ENCODE peak calls at places on chromosome 2, in six cellular contexts. One of them, this sample, is unnamed.

GRCh38 chr2:119679526-119679837 is 481 bp downstream of the TMEM177 start:
- DNase-seq in cardiac muscle cell: no peak
- DNase-seq in mammary epithelial cell: no peak
- DNase-seq in AG09309: no peak
- DNase-seq in fibroblast of lung: no peak
- DNase-seq in tibial artery: no peak
- DNase-seq in this sample: no peak

GRCh38 chr2:67663776-67664175 is 266.6 kb downstream of the ETAA1 start:
- DNase-seq in mammary epithelial cell: no peak
- DNase-seq in fibroblast of lung: no peak
- DNase-seq in AG09309: no peak
- DNase-seq in cardiac muscle cell: no peak
- DNase-seq in tibial artery: no peak
- DNase-seq in this sample: no peak

GRCh38 chr2:21422050-21422449 is 298.3 kb downstream of the TDRD15 start:
- DNase-seq in cardiac muscle cell: no peak
- DNase-seq in tibial artery: no peak
- DNase-seq in AG09309: no peak
- DNase-seq in mammary epithelial cell: no peak
- DNase-seq in fibroblast of lung: peak; percentile 46
- DNase-seq in this sample: no peak

GRCh38 chr2:59385971-59386370 is 1144.8 kb upstream of the FANCL start:
- DNase-seq in mammary epithelial cell: no peak
- DNase-seq in AG09309: no peak
- DNase-seq in cardiac muscle cell: no peak
- DNase-seq in fibroblast of lung: no peak
- DNase-seq in tibial artery: no peak
- DNase-seq in this sample: no peak

GRCh38 chr2:99543247-99543646 is 53.4 kb upstream of the REV1 start:
- DNase-seq in tibial artery: no peak
- DNase-seq in fibroblast of lung: no peak
- DNase-seq in cardiac muscle cell: no peak
- DNase-seq in mammary epithelial cell: no peak
- DNase-seq in AG09309: no peak
- DNase-seq in this sample: no peak

GRCh38 chr2:126662623-126663022 is 6.7 kb downstream of the GYPC start:
- DNase-seq in AG09309: no peak
- DNase-seq in mammary epithelial cell: no peak
- DNase-seq in fibroblast of lung: no peak
- DNase-seq in tibial artery: no peak
- DNase-seq in cardiac muscle cell: no peak
- DNase-seq in this sample: no peak

GRCh38 chr2:177724398-177725287 is 332.1 kb downstream of the AGPS start:
- DNase-seq in mammary epithelial cell: peak; percentile 15
- DNase-seq in AG09309: peak; percentile 3
- DNase-seq in tibial artery: peak; percentile 24
- DNase-seq in fibroblast of lung: peak; percentile 58
- DNase-seq in cardiac muscle cell: peak; percentile 68
- DNase-seq in this sample: no peak

GRCh38 chr2:235614900-235615712 is 121.3 kb downstream of the AGAP1 start:
- DNase-seq in tibial artery: peak; percentile 77
- DNase-seq in mammary epithelial cell: no peak
- DNase-seq in AG09309: peak; percentile 79
- DNase-seq in cardiac muscle cell: peak; percentile 91
- DNase-seq in fibroblast of lung: peak; percentile 93
- DNase-seq in this sample: peak; percentile 89

GRCh38 chr2:119439574-119440500 is 8.2 kb downstream of the TMEM37 start:
- DNase-seq in AG09309: no peak
- DNase-seq in fibroblast of lung: no peak
- DNase-seq in cardiac muscle cell: no peak
- DNase-seq in mammary epithelial cell: no peak
- DNase-seq in tibial artery: no peak
- DNase-seq in this sample: no peak

GRCh38 chr2:64745562-64745961 is 91.8 kb upstream of the SERTAD2 start:
- DNase-seq in tibial artery: no peak
- DNase-seq in mammary epithelial cell: no peak
- DNase-seq in fibroblast of lung: no peak
- DNase-seq in AG09309: no peak
- DNase-seq in cardiac muscle cell: no peak
- DNase-seq in this sample: no peak
- H3K4me3 ChIP-seq in tibial artery: no peak overlapping the region
- H3K4me3 ChIP-seq in mammary epithelial cell: no peak overlapping the region
- H3K4me3 ChIP-seq in fibroblast of lung: no peak overlapping the region
- H3K4me3 ChIP-seq in AG09309: no peak overlapping the region
- H3K4me3 ChIP-seq in cardiac muscle cell: no peak overlapping the region
- H3K4me3 ChIP-seq in this sample: no peak overlapping the region

GRCh38 chr2:76759634-76760366 is 762.4 kb downstream of the LRRTM4 start:
- DNase-seq in fibroblast of lung: no peak
- DNase-seq in AG09309: no peak
- DNase-seq in tibial artery: no peak
- DNase-seq in mammary epithelial cell: no peak
- DNase-seq in cardiac muscle cell: no peak
- DNase-seq in this sample: no peak

GRCh38 chr2:76763276-76763675 is 758.9 kb downstream of the LRRTM4 start:
- DNase-seq in fibroblast of lung: no peak
- DNase-seq in cardiac muscle cell: no peak
- DNase-seq in AG09309: no peak
- DNase-seq in tibial artery: no peak
- DNase-seq in mammary epithelial cell: no peak
- DNase-seq in this sample: no peak

GRCh38 chr2:76760367-76760704 is 761.8 kb downstream of the LRRTM4 start:
- DNase-seq in tibial artery: no peak
- DNase-seq in cardiac muscle cell: no peak
- DNase-seq in mammary epithelial cell: no peak
- DNase-seq in fibroblast of lung: no peak
- DNase-seq in AG09309: no peak
- DNase-seq in this sample: no peak
- H3K4me3 ChIP-seq in tibial artery: no peak overlapping the region
- H3K4me3 ChIP-seq in cardiac muscle cell: no peak overlapping the region
- H3K4me3 ChIP-seq in mammary epithelial cell: no peak overlapping the region
- H3K4me3 ChIP-seq in fibroblast of lung: no peak overlapping the region
- H3K4me3 ChIP-seq in AG09309: no peak overlapping the region
- H3K4me3 ChIP-seq in this sample: no peak overlapping the region

DNA sequence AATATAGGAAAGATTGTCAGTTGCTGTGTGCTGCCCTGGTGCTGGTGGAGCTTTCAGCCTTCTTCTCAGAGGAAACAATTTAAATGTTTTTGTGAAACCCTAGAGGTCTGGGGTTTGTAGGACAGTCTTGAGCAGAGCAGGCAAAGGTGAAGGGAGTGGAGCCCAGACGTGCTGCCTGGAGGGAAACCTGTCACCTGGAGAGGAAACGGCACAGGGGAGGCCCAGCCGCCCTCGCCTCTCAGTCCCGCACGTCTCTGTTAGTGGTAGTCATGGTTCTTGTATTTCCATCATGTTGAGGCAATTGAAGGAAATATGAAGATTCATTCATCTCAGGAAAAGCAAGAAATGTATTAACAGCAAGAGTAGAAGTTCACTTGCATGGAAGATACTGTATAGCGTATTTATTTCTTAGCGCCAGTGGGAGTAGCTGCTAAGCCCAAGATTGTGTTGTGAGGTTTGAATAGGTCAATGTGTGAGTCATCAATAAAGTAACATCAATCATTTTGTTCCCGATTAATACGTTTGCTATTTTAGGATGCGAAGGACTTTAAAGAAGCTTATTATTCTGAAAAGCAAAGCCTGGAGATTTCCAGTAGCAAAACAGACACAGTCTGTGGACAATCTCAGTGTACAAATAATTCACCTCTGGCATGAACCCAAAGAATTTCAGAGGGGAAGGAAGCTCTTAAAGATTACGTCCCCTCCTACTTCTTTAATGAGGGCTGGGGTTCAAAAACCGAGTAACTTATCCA is 70.4 kb downstream of the LRRFIP1 start:
- DNase-seq in fibroblast of lung: no peak
- DNase-seq in tibial artery: no peak
- DNase-seq in AG09309: no peak
- DNase-seq in mammary epithelial cell: no peak
- DNase-seq in cardiac muscle cell: peak; percentile 57
- DNase-seq in this sample: no peak
- H3K4me3 ChIP-seq in fibroblast of lung: no peak overlapping the region
- H3K4me3 ChIP-seq in tibial artery: no peak overlapping the region
- H3K4me3 ChIP-seq in AG09309: no peak overlapping the region
- H3K4me3 ChIP-seq in mammary epithelial cell: no peak overlapping the region
- H3K4me3 ChIP-seq in cardiac muscle cell: no peak overlapping the region
- H3K4me3 ChIP-seq in this sample: no peak overlapping the region

DNA sequence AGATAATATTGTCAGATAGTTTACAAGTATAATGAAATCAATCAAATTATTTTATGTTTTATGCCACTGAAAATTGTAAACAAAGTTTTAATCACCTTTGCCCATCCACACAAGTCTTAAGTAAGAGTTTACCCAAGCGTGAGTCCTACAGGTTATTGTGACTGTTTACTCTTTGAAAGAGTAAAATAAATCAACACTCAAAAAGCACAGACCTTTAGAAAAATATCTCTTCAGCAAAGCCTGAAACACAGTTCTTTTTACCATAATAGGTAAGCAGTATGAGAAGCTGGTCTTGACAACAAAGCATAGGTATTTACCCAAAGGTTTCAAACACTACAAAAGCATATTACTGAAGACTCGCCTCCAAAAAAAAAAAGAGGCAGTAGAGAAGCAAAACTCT is 3.7 kb downstream of the ROCK2 start:
- DNase-seq in tibial artery: no peak
- DNase-seq in AG09309: no peak
- DNase-seq in mammary epithelial cell: no peak
- DNase-seq in cardiac muscle cell: no peak
- DNase-seq in fibroblast of lung: no peak
- DNase-seq in this sample: no peak
- H3K4me3 ChIP-seq in tibial artery: peak overlapping the region; percentile 100
- H3K4me3 ChIP-seq in AG09309: no peak overlapping the region
- H3K4me3 ChIP-seq in mammary epithelial cell: peak overlapping the region; percentile 92
- H3K4me3 ChIP-seq in cardiac muscle cell: no peak overlapping the region
- H3K4me3 ChIP-seq in fibroblast of lung: peak overlapping the region; percentile 72
- H3K4me3 ChIP-seq in this sample: peak overlapping the region; percentile 15

GRCh38 chr2:19026156-19026660 is 332.2 kb downstream of the OSR1 start:
- DNase-seq in cardiac muscle cell: no peak
- DNase-seq in AG09309: no peak
- DNase-seq in fibroblast of lung: no peak
- DNase-seq in tibial artery: no peak
- DNase-seq in mammary epithelial cell: peak; percentile 44
- DNase-seq in this sample: no peak

GRCh38 chr2:19021721-19022120 is 336.7 kb downstream of the OSR1 start:
- DNase-seq in fibroblast of lung: peak; percentile 47
- DNase-seq in tibial artery: no peak
- DNase-seq in AG09309: peak; percentile 91
- DNase-seq in mammary epithelial cell: no peak
- DNase-seq in cardiac muscle cell: peak; percentile 21
- DNase-seq in this sample: no peak

GRCh38 chr2:19020144-19021099 is 338.0 kb downstream of the OSR1 start:
- DNase-seq in cardiac muscle cell: no peak
- DNase-seq in mammary epithelial cell: no peak
- DNase-seq in tibial artery: no peak
- DNase-seq in fibroblast of lung: no peak
- DNase-seq in AG09309: no peak
- DNase-seq in this sample: no peak

GRCh38 chr2:19022334-19022733 is 336.1 kb downstream of the OSR1 start:
- DNase-seq in tibial artery: no peak
- DNase-seq in cardiac muscle cell: no peak
- DNase-seq in AG09309: no peak
- DNase-seq in mammary epithelial cell: no peak
- DNase-seq in fibroblast of lung: no peak
- DNase-seq in this sample: no peak

DNA sequence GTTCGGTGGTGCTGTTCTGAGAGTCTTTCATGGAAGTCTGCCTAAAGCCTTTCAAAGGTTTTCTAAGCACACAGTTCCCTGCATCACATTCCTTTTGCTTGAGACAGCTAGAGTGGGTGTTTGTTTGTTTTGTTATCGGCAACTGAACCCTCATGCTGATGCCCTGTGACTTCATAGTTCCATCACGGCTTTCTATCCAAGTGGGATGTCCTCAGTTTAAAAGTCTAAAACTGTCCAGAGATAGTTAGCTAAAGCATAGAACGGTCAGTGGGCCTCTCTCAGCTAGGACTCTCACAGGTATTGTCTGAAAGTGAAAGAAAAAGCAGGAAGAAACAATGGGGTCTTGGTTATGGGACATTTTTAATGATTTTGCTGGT is 337.3 kb downstream of the OSR1 start:
- DNase-seq in mammary epithelial cell: peak; percentile 72
- DNase-seq in tibial artery: no peak
- DNase-seq in cardiac muscle cell: peak; percentile 84
- DNase-seq in AG09309: peak; percentile 80
- DNase-seq in fibroblast of lung: peak; percentile 88
- DNase-seq in this sample: no peak
- H3K4me3 ChIP-seq in mammary epithelial cell: no peak overlapping the region
- H3K4me3 ChIP-seq in tibial artery: no peak overlapping the region
- H3K4me3 ChIP-seq in cardiac muscle cell: no peak overlapping the region
- H3K4me3 ChIP-seq in AG09309: no peak overlapping the region
- H3K4me3 ChIP-seq in fibroblast of lung: peak overlapping the region; percentile 15
- H3K4me3 ChIP-seq in this sample: no peak overlapping the region

DNA sequence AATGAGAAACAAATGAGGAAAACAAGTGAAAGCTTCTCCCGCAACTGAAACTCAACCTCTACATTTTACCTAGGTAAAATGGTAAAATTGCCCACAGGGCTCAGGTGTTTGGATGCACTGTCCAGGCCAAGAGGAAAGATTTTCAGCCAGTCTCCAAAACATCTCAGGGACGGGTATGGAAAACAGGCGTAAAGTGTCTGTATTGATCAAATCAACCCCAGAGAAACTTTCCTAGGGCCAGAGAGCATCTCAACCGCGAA is 361 bp upstream of the HAT1 start:
- DNase-seq in cardiac muscle cell: no peak
- DNase-seq in AG09309: no peak
- DNase-seq in mammary epithelial cell: no peak
- DNase-seq in fibroblast of lung: no peak
- DNase-seq in tibial artery: no peak
- DNase-seq in this sample: no peak
- H3K4me3 ChIP-seq in cardiac muscle cell: peak overlapping the region; percentile 68
- H3K4me3 ChIP-seq in AG09309: peak overlapping the region; percentile 87
- H3K4me3 ChIP-seq in mammary epithelial cell: peak overlapping the region; percentile 73
- H3K4me3 ChIP-seq in fibroblast of lung: peak overlapping the region; percentile 95
- H3K4me3 ChIP-seq in tibial artery: peak overlapping the region; percentile 87
- H3K4me3 ChIP-seq in this sample: peak overlapping the region; percentile 86

GRCh38 chr2:200383380-200384110 is 77.1 kb downstream of the SPATS2L start:
- DNase-seq in cardiac muscle cell: peak; percentile 79
- DNase-seq in tibial artery: no peak
- DNase-seq in AG09309: peak; percentile 41
- DNase-seq in fibroblast of lung: peak; percentile 88
- DNase-seq in mammary epithelial cell: peak; percentile 56
- DNase-seq in this sample: no peak
- H3K4me3 ChIP-seq in cardiac muscle cell: no peak overlapping the region
- H3K4me3 ChIP-seq in tibial artery: no peak overlapping the region
- H3K4me3 ChIP-seq in AG09309: no peak overlapping the region
- H3K4me3 ChIP-seq in fibroblast of lung: peak overlapping the region; percentile 2
- H3K4me3 ChIP-seq in mammary epithelial cell: peak overlapping the region; percentile 36
- H3K4me3 ChIP-seq in this sample: peak overlapping the region; percentile 22

DNA sequence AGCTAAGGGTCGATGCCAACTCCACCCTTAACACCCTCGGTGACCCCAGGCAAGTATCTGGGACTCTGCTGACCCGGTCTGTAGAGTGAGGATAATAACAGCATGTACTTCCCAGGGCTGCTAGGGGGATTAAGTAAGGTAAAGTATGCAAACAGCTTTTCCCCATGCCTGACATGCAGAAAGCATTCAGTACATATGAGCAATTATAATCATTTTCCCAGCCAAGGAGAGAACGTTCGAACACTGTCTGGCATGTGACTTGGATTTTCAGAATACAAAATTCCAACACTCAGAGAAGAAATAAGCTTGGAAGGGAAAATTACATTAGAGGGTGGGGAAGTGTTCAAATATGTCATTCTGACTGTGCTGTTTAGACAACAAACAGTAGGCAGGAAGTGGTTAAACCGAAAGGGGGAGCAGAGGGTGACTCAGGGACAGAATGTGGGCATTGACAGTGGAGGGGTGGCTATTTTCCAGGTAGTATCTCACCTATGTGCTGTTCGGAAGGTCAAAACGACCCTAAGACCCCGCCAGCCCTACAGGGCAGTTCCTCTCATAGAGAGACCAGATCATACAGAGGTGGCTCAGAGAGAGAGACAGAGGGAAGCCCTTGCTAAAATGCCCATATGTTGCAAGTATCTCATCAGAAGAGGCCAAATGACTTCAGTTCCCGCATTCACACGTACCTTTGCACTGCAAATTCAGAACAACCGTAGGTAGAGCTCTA is 14.9 kb downstream of the ASPRV1 start:
- DNase-seq in tibial artery: no peak
- DNase-seq in mammary epithelial cell: peak; percentile 89
- DNase-seq in AG09309: no peak
- DNase-seq in cardiac muscle cell: peak; percentile 42
- DNase-seq in fibroblast of lung: peak; percentile 58
- DNase-seq in this sample: no peak
- H3K4me3 ChIP-seq in tibial artery: no peak overlapping the region
- H3K4me3 ChIP-seq in mammary epithelial cell: no peak overlapping the region
- H3K4me3 ChIP-seq in AG09309: no peak overlapping the region
- H3K4me3 ChIP-seq in cardiac muscle cell: no peak overlapping the region
- H3K4me3 ChIP-seq in fibroblast of lung: no peak overlapping the region
- H3K4me3 ChIP-seq in this sample: no peak overlapping the region